ENCODE peak calls at places on chromosomes 6 and 20, in nine cellular contexts. One of them, this sample, is unnamed.

GRCh38 chr6:63708631-63709030 is 73.0 kb downstream of the PHF3 start:
- DNase-seq in CD8-positive, alpha-beta memory T cell: no peak
- DNase-seq in neural crest cell: no peak
- DNase-seq in RCC 7860: no peak
- DNase-seq in HTR-8/SVneo: no peak
- DNase-seq in substantia nigra: no peak
- DNase-seq in activated CD4-positive, alpha-beta T cell treated with anti-CD3 and anti-CD28 coated beads, Interleukin-2, amount 50 U/mL, for 24 hours: no peak
- DNase-seq in NCI-H774: no peak
- DNase-seq in SHP77: no peak
- DNase-seq in this sample: no peak

GRCh38 chr6:142870787-142871371 is 74.1 kb downstream of the HIVEP2 start:
- DNase-seq in CD8-positive, alpha-beta memory T cell: no peak
- DNase-seq in neural crest cell: no peak
- DNase-seq in RCC 7860: no peak
- DNase-seq in HTR-8/SVneo: no peak
- DNase-seq in substantia nigra: no peak
- DNase-seq in activated CD4-positive, alpha-beta T cell treated with anti-CD3 and anti-CD28 coated beads, Interleukin-2, amount 50 U/mL, for 24 hours: no peak
- DNase-seq in NCI-H774: no peak
- DNase-seq in SHP77: no peak
- DNase-seq in this sample: no peak

GRCh38 chr6:128532827-128533226 is 12.4 kb upstream of the PTPRK start:
- DNase-seq in CD8-positive, alpha-beta memory T cell: no peak
- DNase-seq in neural crest cell: no peak
- DNase-seq in RCC 7860: peak; percentile 37
- DNase-seq in HTR-8/SVneo: no peak
- DNase-seq in substantia nigra: no peak
- DNase-seq in activated CD4-positive, alpha-beta T cell treated with anti-CD3 and anti-CD28 coated beads, Interleukin-2, amount 50 U/mL, for 24 hours: no peak
- DNase-seq in NCI-H774: no peak
- DNase-seq in SHP77: no peak
- DNase-seq in this sample: no peak

GRCh38 chr20:20223981-20224380 is 143.9 kb upstream of the INSM1 start:
- DNase-seq in CD8-positive, alpha-beta memory T cell: no peak
- DNase-seq in neural crest cell: no peak
- DNase-seq in RCC 7860: peak; percentile 22
- DNase-seq in HTR-8/SVneo: no peak
- DNase-seq in substantia nigra: no peak
- DNase-seq in activated CD4-positive, alpha-beta T cell treated with anti-CD3 and anti-CD28 coated beads, Interleukin-2, amount 50 U/mL, for 24 hours: no peak
- DNase-seq in NCI-H774: no peak
- DNase-seq in SHP77: no peak
- DNase-seq in this sample: no peak

GRCh38 chr20:49699200-49699992 is 14.3 kb downstream of the B4GALT5 start:
- DNase-seq in CD8-positive, alpha-beta memory T cell: no peak
- DNase-seq in neural crest cell: no peak
- DNase-seq in RCC 7860: peak; percentile 85
- DNase-seq in HTR-8/SVneo: peak; percentile 87
- DNase-seq in substantia nigra: no peak
- DNase-seq in activated CD4-positive, alpha-beta T cell treated with anti-CD3 and anti-CD28 coated beads, Interleukin-2, amount 50 U/mL, for 24 hours: peak; percentile 44
- DNase-seq in NCI-H774: no peak
- DNase-seq in SHP77: no peak
- DNase-seq in this sample: no peak

GRCh38 chr20:47108994-47109393 is 214.4 kb downstream of the EYA2 start:
- DNase-seq in CD8-positive, alpha-beta memory T cell: no peak
- DNase-seq in neural crest cell: no peak
- DNase-seq in RCC 7860: no peak
- DNase-seq in HTR-8/SVneo: no peak
- DNase-seq in substantia nigra: no peak
- DNase-seq in activated CD4-positive, alpha-beta T cell treated with anti-CD3 and anti-CD28 coated beads, Interleukin-2, amount 50 U/mL, for 24 hours: no peak
- DNase-seq in NCI-H774: no peak
- DNase-seq in SHP77: no peak
- DNase-seq in this sample: no peak

GRCh38 chr20:56924976-56925695 is 296.0 kb downstream of the TFAP2C start:
- DNase-seq in CD8-positive, alpha-beta memory T cell: no peak
- DNase-seq in neural crest cell: peak; percentile 94
- DNase-seq in RCC 7860: no peak
- DNase-seq in HTR-8/SVneo: no peak
- DNase-seq in substantia nigra: no peak
- DNase-seq in activated CD4-positive, alpha-beta T cell treated with anti-CD3 and anti-CD28 coated beads, Interleukin-2, amount 50 U/mL, for 24 hours: no peak
- DNase-seq in NCI-H774: no peak
- DNase-seq in SHP77: no peak
- DNase-seq in this sample: no peak

GRCh38 chr20:44908987-44909871 is 631 bp upstream of the PABPC1L start:
- DNase-seq in CD8-positive, alpha-beta memory T cell: no peak
- DNase-seq in neural crest cell: no peak
- DNase-seq in RCC 7860: no peak
- DNase-seq in HTR-8/SVneo: no peak
- DNase-seq in substantia nigra: no peak
- DNase-seq in activated CD4-positive, alpha-beta T cell treated with anti-CD3 and anti-CD28 coated beads, Interleukin-2, amount 50 U/mL, for 24 hours: no peak
- DNase-seq in NCI-H774: no peak
- DNase-seq in SHP77: no peak
- DNase-seq in this sample: no peak

GRCh38 chr6:118748311-118749062 is 97.1 kb upstream of the CEP85L start:
- DNase-seq in CD8-positive, alpha-beta memory T cell: no peak
- DNase-seq in neural crest cell: no peak
- DNase-seq in RCC 7860: no peak
- DNase-seq in HTR-8/SVneo: no peak
- DNase-seq in substantia nigra: peak; percentile 29
- DNase-seq in activated CD4-positive, alpha-beta T cell treated with anti-CD3 and anti-CD28 coated beads, Interleukin-2, amount 50 U/mL, for 24 hours: no peak
- DNase-seq in NCI-H774: peak; percentile 57
- DNase-seq in SHP77: peak; percentile 83
- DNase-seq in this sample: no peak

GRCh38 chr6:143677891-143678737 is at the start of gene PHACTR2:
- DNase-seq in CD8-positive, alpha-beta memory T cell: peak; percentile 42
- DNase-seq in neural crest cell: peak; percentile 67
- DNase-seq in RCC 7860: peak; percentile 14
- DNase-seq in HTR-8/SVneo: peak; percentile 50
- DNase-seq in substantia nigra: peak; percentile 44
- DNase-seq in activated CD4-positive, alpha-beta T cell treated with anti-CD3 and anti-CD28 coated beads, Interleukin-2, amount 50 U/mL, for 24 hours: peak; percentile 41
- DNase-seq in NCI-H774: peak; percentile 14
- DNase-seq in SHP77: peak; percentile 12
- DNase-seq in this sample: peak; percentile 32

GRCh38 chr6:148746363-148747144 is at the start of gene UST:
- DNase-seq in CD8-positive, alpha-beta memory T cell: peak; percentile 61
- DNase-seq in neural crest cell: peak; percentile 61
- DNase-seq in RCC 7860: peak; percentile 61
- DNase-seq in HTR-8/SVneo: peak; percentile 62
- DNase-seq in substantia nigra: peak; percentile 22
- DNase-seq in activated CD4-positive, alpha-beta T cell treated with anti-CD3 and anti-CD28 coated beads, Interleukin-2, amount 50 U/mL, for 24 hours: peak; percentile 35
- DNase-seq in NCI-H774: peak; percentile 66
- DNase-seq in SHP77: no peak
- DNase-seq in this sample: peak; percentile 56

GRCh38 chr6:155274533-155274932 is 10.7 kb downstream of the CLDN20 start:
- DNase-seq in CD8-positive, alpha-beta memory T cell: no peak
- DNase-seq in neural crest cell: no peak
- DNase-seq in RCC 7860: no peak
- DNase-seq in HTR-8/SVneo: no peak
- DNase-seq in substantia nigra: no peak
- DNase-seq in activated CD4-positive, alpha-beta T cell treated with anti-CD3 and anti-CD28 coated beads, Interleukin-2, amount 50 U/mL, for 24 hours: no peak
- DNase-seq in NCI-H774: no peak
- DNase-seq in SHP77: no peak
- DNase-seq in this sample: no peak

GRCh38 chr20:19821605-19822004 is 63.5 kb downstream of the RIN2 start:
- DNase-seq in CD8-positive, alpha-beta memory T cell: no peak
- DNase-seq in neural crest cell: no peak
- DNase-seq in RCC 7860: no peak
- DNase-seq in HTR-8/SVneo: no peak
- DNase-seq in substantia nigra: no peak
- DNase-seq in activated CD4-positive, alpha-beta T cell treated with anti-CD3 and anti-CD28 coated beads, Interleukin-2, amount 50 U/mL, for 24 hours: no peak
- DNase-seq in NCI-H774: no peak
- DNase-seq in SHP77: no peak
- DNase-seq in this sample: no peak

GRCh38 chr20:34713194-34713943 is 9.2 kb downstream of the TP53INP2 start:
- DNase-seq in CD8-positive, alpha-beta memory T cell: no peak
- DNase-seq in neural crest cell: no peak
- DNase-seq in RCC 7860: peak; percentile 100
- DNase-seq in HTR-8/SVneo: peak; percentile 90
- DNase-seq in substantia nigra: no peak
- DNase-seq in activated CD4-positive, alpha-beta T cell treated with anti-CD3 and anti-CD28 coated beads, Interleukin-2, amount 50 U/mL, for 24 hours: no peak
- DNase-seq in NCI-H774: no peak
- DNase-seq in SHP77: no peak
- DNase-seq in this sample: no peak

GRCh38 chr6:31945507-31946369 is at the start of gene CFB:
- DNase-seq in CD8-positive, alpha-beta memory T cell: no peak
- DNase-seq in neural crest cell: no peak
- DNase-seq in RCC 7860: peak; percentile 66
- DNase-seq in HTR-8/SVneo: peak; percentile 66
- DNase-seq in substantia nigra: no peak
- DNase-seq in activated CD4-positive, alpha-beta T cell treated with anti-CD3 and anti-CD28 coated beads, Interleukin-2, amount 50 U/mL, for 24 hours: no peak
- DNase-seq in NCI-H774: no peak
- DNase-seq in SHP77: no peak
- DNase-seq in this sample: no peak

GRCh38 chr20:39849664-39850063 is 839.4 kb downstream of the MAFB start:
- DNase-seq in CD8-positive, alpha-beta memory T cell: no peak
- DNase-seq in neural crest cell: no peak
- DNase-seq in RCC 7860: peak; percentile 83
- DNase-seq in HTR-8/SVneo: peak; percentile 45
- DNase-seq in substantia nigra: no peak
- DNase-seq in activated CD4-positive, alpha-beta T cell treated with anti-CD3 and anti-CD28 coated beads, Interleukin-2, amount 50 U/mL, for 24 hours: no peak
- DNase-seq in NCI-H774: no peak
- DNase-seq in SHP77: no peak
- DNase-seq in this sample: no peak

GRCh38 chr20:45968801-45969711 is 2.9 kb downstream of the ZNF335 start:
- DNase-seq in CD8-positive, alpha-beta memory T cell: no peak
- DNase-seq in neural crest cell: no peak
- DNase-seq in RCC 7860: peak; percentile 85
- DNase-seq in HTR-8/SVneo: no peak
- DNase-seq in substantia nigra: no peak
- DNase-seq in activated CD4-positive, alpha-beta T cell treated with anti-CD3 and anti-CD28 coated beads, Interleukin-2, amount 50 U/mL, for 24 hours: no peak
- DNase-seq in NCI-H774: no peak
- DNase-seq in SHP77: no peak
- DNase-seq in this sample: no peak

GRCh38 chr6:170444811-170445211 is 108.3 kb downstream of the PSMB1 start:
- DNase-seq in CD8-positive, alpha-beta memory T cell: no peak
- DNase-seq in neural crest cell: no peak
- DNase-seq in RCC 7860: no peak
- DNase-seq in HTR-8/SVneo: no peak
- DNase-seq in substantia nigra: no peak
- DNase-seq in activated CD4-positive, alpha-beta T cell treated with anti-CD3 and anti-CD28 coated beads, Interleukin-2, amount 50 U/mL, for 24 hours: no peak
- DNase-seq in NCI-H774: no peak
- DNase-seq in SHP77: no peak
- DNase-seq in this sample: no peak

GRCh38 chr6:131867744-131868143 is 59.9 kb downstream of the ENPP1 start:
- DNase-seq in CD8-positive, alpha-beta memory T cell: no peak
- DNase-seq in neural crest cell: no peak
- DNase-seq in RCC 7860: no peak
- DNase-seq in HTR-8/SVneo: no peak
- DNase-seq in substantia nigra: no peak
- DNase-seq in activated CD4-positive, alpha-beta T cell treated with anti-CD3 and anti-CD28 coated beads, Interleukin-2, amount 50 U/mL, for 24 hours: no peak
- DNase-seq in NCI-H774: no peak
- DNase-seq in SHP77: no peak
- DNase-seq in this sample: no peak

GRCh38 chr6:894274-894673 is 201.3 kb upstream of the EXOC2 start:
- DNase-seq in CD8-positive, alpha-beta memory T cell: no peak
- DNase-seq in neural crest cell: no peak
- DNase-seq in RCC 7860: no peak
- DNase-seq in HTR-8/SVneo: no peak
- DNase-seq in substantia nigra: no peak
- DNase-seq in activated CD4-positive, alpha-beta T cell treated with anti-CD3 and anti-CD28 coated beads, Interleukin-2, amount 50 U/mL, for 24 hours: no peak
- DNase-seq in NCI-H774: no peak
- DNase-seq in SHP77: no peak
- DNase-seq in this sample: no peak

GRCh38 chr20:31500527-31500926 is 13.7 kb upstream of the HM13 start:
- DNase-seq in CD8-positive, alpha-beta memory T cell: no peak
- DNase-seq in neural crest cell: no peak
- DNase-seq in RCC 7860: no peak
- DNase-seq in HTR-8/SVneo: no peak
- DNase-seq in substantia nigra: no peak
- DNase-seq in activated CD4-positive, alpha-beta T cell treated with anti-CD3 and anti-CD28 coated beads, Interleukin-2, amount 50 U/mL, for 24 hours: no peak
- DNase-seq in NCI-H774: no peak
- DNase-seq in SHP77: no peak
- DNase-seq in this sample: no peak

GRCh38 chr6:85191656-85192055 is 258.2 kb upstream of the NT5E start:
- DNase-seq in CD8-positive, alpha-beta memory T cell: no peak
- DNase-seq in neural crest cell: no peak
- DNase-seq in RCC 7860: no peak
- DNase-seq in HTR-8/SVneo: no peak
- DNase-seq in substantia nigra: no peak
- DNase-seq in activated CD4-positive, alpha-beta T cell treated with anti-CD3 and anti-CD28 coated beads, Interleukin-2, amount 50 U/mL, for 24 hours: no peak
- DNase-seq in NCI-H774: no peak
- DNase-seq in SHP77: no peak
- DNase-seq in this sample: no peak

GRCh38 chr6:71291991-71292390 is 3.4 kb downstream of the OGFRL1 start:
- DNase-seq in CD8-positive, alpha-beta memory T cell: no peak
- DNase-seq in neural crest cell: no peak
- DNase-seq in RCC 7860: no peak
- DNase-seq in HTR-8/SVneo: no peak
- DNase-seq in substantia nigra: no peak
- DNase-seq in activated CD4-positive, alpha-beta T cell treated with anti-CD3 and anti-CD28 coated beads, Interleukin-2, amount 50 U/mL, for 24 hours: no peak
- DNase-seq in NCI-H774: no peak
- DNase-seq in SHP77: no peak
- DNase-seq in this sample: no peak

GRCh38 chr6:90256698-90257485 is 39.8 kb downstream of the BACH2 start:
- DNase-seq in CD8-positive, alpha-beta memory T cell: no peak
- DNase-seq in neural crest cell: no peak
- DNase-seq in RCC 7860: no peak
- DNase-seq in HTR-8/SVneo: no peak
- DNase-seq in substantia nigra: no peak
- DNase-seq in activated CD4-positive, alpha-beta T cell treated with anti-CD3 and anti-CD28 coated beads, Interleukin-2, amount 50 U/mL, for 24 hours: no peak
- DNase-seq in NCI-H774: no peak
- DNase-seq in SHP77: no peak
- DNase-seq in this sample: no peak

GRCh38 chr6:56837322-56837894 is 117.5 kb upstream of the BEND6 start:
- DNase-seq in CD8-positive, alpha-beta memory T cell: no peak
- DNase-seq in neural crest cell: no peak
- DNase-seq in RCC 7860: no peak
- DNase-seq in HTR-8/SVneo: no peak
- DNase-seq in substantia nigra: no peak
- DNase-seq in activated CD4-positive, alpha-beta T cell treated with anti-CD3 and anti-CD28 coated beads, Interleukin-2, amount 50 U/mL, for 24 hours: no peak
- DNase-seq in NCI-H774: no peak
- DNase-seq in SHP77: no peak
- DNase-seq in this sample: no peak

GRCh38 chr20:50900261-50900660 is 31.0 kb downstream of the ADNP start:
- DNase-seq in CD8-positive, alpha-beta memory T cell: no peak
- DNase-seq in neural crest cell: no peak
- DNase-seq in RCC 7860: no peak
- DNase-seq in HTR-8/SVneo: no peak
- DNase-seq in substantia nigra: no peak
- DNase-seq in activated CD4-positive, alpha-beta T cell treated with anti-CD3 and anti-CD28 coated beads, Interleukin-2, amount 50 U/mL, for 24 hours: no peak
- DNase-seq in NCI-H774: no peak
- DNase-seq in SHP77: no peak
- DNase-seq in this sample: no peak

GRCh38 chr6:119215309-119215708 is 134.3 kb downstream of the MAN1A1 start:
- DNase-seq in CD8-positive, alpha-beta memory T cell: no peak
- DNase-seq in neural crest cell: no peak
- DNase-seq in RCC 7860: no peak
- DNase-seq in HTR-8/SVneo: no peak
- DNase-seq in substantia nigra: no peak
- DNase-seq in activated CD4-positive, alpha-beta T cell treated with anti-CD3 and anti-CD28 coated beads, Interleukin-2, amount 50 U/mL, for 24 hours: no peak
- DNase-seq in NCI-H774: no peak
- DNase-seq in SHP77: no peak
- DNase-seq in this sample: no peak

GRCh38 chr6:105759015-105759414 is 327.1 kb upstream of the PRDM1 start:
- DNase-seq in CD8-positive, alpha-beta memory T cell: no peak
- DNase-seq in neural crest cell: no peak
- DNase-seq in RCC 7860: no peak
- DNase-seq in HTR-8/SVneo: no peak
- DNase-seq in substantia nigra: no peak
- DNase-seq in activated CD4-positive, alpha-beta T cell treated with anti-CD3 and anti-CD28 coated beads, Interleukin-2, amount 50 U/mL, for 24 hours: no peak
- DNase-seq in NCI-H774: no peak
- DNase-seq in SHP77: no peak
- DNase-seq in this sample: no peak

GRCh38 chr20:9043364-9043763 is 25.5 kb upstream of the PLCB4 start:
- DNase-seq in CD8-positive, alpha-beta memory T cell: no peak
- DNase-seq in neural crest cell: no peak
- DNase-seq in RCC 7860: no peak
- DNase-seq in HTR-8/SVneo: no peak
- DNase-seq in substantia nigra: no peak
- DNase-seq in activated CD4-positive, alpha-beta T cell treated with anti-CD3 and anti-CD28 coated beads, Interleukin-2, amount 50 U/mL, for 24 hours: no peak
- DNase-seq in NCI-H774: no peak
- DNase-seq in SHP77: no peak
- DNase-seq in this sample: no peak

GRCh38 chr6:33213166-33213988 is 5.1 kb downstream of the RING1 start:
- DNase-seq in CD8-positive, alpha-beta memory T cell: no peak
- DNase-seq in neural crest cell: peak; percentile 35
- DNase-seq in RCC 7860: no peak
- DNase-seq in HTR-8/SVneo: no peak
- DNase-seq in substantia nigra: no peak
- DNase-seq in activated CD4-positive, alpha-beta T cell treated with anti-CD3 and anti-CD28 coated beads, Interleukin-2, amount 50 U/mL, for 24 hours: no peak
- DNase-seq in NCI-H774: no peak
- DNase-seq in SHP77: no peak
- DNase-seq in this sample: no peak

GRCh38 chr6:160733045-160733646 is 31.1 kb downstream of the PLG start:
- DNase-seq in CD8-positive, alpha-beta memory T cell: no peak
- DNase-seq in neural crest cell: peak; percentile 49
- DNase-seq in RCC 7860: peak; percentile 11
- DNase-seq in HTR-8/SVneo: no peak
- DNase-seq in substantia nigra: no peak
- DNase-seq in activated CD4-positive, alpha-beta T cell treated with anti-CD3 and anti-CD28 coated beads, Interleukin-2, amount 50 U/mL, for 24 hours: peak; percentile 10
- DNase-seq in NCI-H774: peak; percentile 24
- DNase-seq in SHP77: peak; percentile 56
- DNase-seq in this sample: no peak

This sample was measured in effector CD4-positive, alpha-beta T cell.